ENCODE peak calls at places on chromosomes 12 and 14, in eight cellular contexts. One of them, this sample, is unnamed.

GRCh38 chr12:6582196-6582595 is 14.1 kb upstream of the NOP2 start:
- DNase-seq in stomach: no peak
- DNase-seq in testis: no peak
- DNase-seq in adrenal gland: no peak
- DNase-seq in upper lobe of left lung: no peak
- DNase-seq in tibial nerve: no peak
- DNase-seq in ovary: no peak
- DNase-seq in A549: no peak
- DNase-seq in this sample: no peak

GRCh38 chr12:80837342-80837978 is 100.3 kb downstream of the LIN7A start:
- DNase-seq in stomach: no peak
- DNase-seq in tibial nerve: no peak
- DNase-seq in adrenal gland: no peak
- DNase-seq in ovary: no peak
- DNase-seq in upper lobe of left lung: no peak
- DNase-seq in A549: peak; percentile 6
- DNase-seq in testis: peak; percentile 43
- DNase-seq in this sample: no peak

GRCh38 chr12:90124914-90125313 is 416.3 kb upstream of the ATP2B1 start:
- DNase-seq in tibial nerve: no peak
- DNase-seq in ovary: no peak
- DNase-seq in upper lobe of left lung: no peak
- DNase-seq in adrenal gland: no peak
- DNase-seq in A549: no peak
- DNase-seq in testis: no peak
- DNase-seq in stomach: no peak
- DNase-seq in this sample: no peak

GRCh38 chr12:94195483-94195882 is 47.1 kb downstream of the PLXNC1 start:
- DNase-seq in ovary: no peak
- DNase-seq in testis: no peak
- DNase-seq in stomach: no peak
- DNase-seq in upper lobe of left lung: no peak
- DNase-seq in A549: no peak
- DNase-seq in tibial nerve: no peak
- DNase-seq in adrenal gland: no peak
- DNase-seq in this sample: no peak

GRCh38 chr12:12725956-12726542 is 8.9 kb downstream of the CDKN1B start:
- DNase-seq in tibial nerve: no peak
- DNase-seq in upper lobe of left lung: peak; percentile 94
- DNase-seq in testis: no peak
- DNase-seq in adrenal gland: no peak
- DNase-seq in stomach: no peak
- DNase-seq in ovary: no peak
- DNase-seq in A549: no peak
- DNase-seq in this sample: no peak

GRCh38 chr14:98695809-98696208 is 576.2 kb downstream of the BCL11B start:
- DNase-seq in tibial nerve: no peak
- DNase-seq in A549: no peak
- DNase-seq in stomach: no peak
- DNase-seq in ovary: no peak
- DNase-seq in adrenal gland: no peak
- DNase-seq in upper lobe of left lung: no peak
- DNase-seq in testis: no peak
- DNase-seq in this sample: no peak

GRCh38 chr14:103623883-103624482 is 5.0 kb upstream of the KLC1 start:
- DNase-seq in ovary: no peak
- DNase-seq in A549: no peak
- DNase-seq in testis: no peak
- DNase-seq in upper lobe of left lung: peak; percentile 79
- DNase-seq in tibial nerve: no peak
- DNase-seq in stomach: peak; percentile 51
- DNase-seq in adrenal gland: no peak
- DNase-seq in this sample: no peak

GRCh38 chr12:63942464-63943241 is 98.2 kb downstream of the SRGAP1 start:
- DNase-seq in upper lobe of left lung: no peak
- DNase-seq in tibial nerve: no peak
- DNase-seq in ovary: no peak
- DNase-seq in testis: no peak
- DNase-seq in A549: no peak
- DNase-seq in adrenal gland: no peak
- DNase-seq in stomach: no peak
- DNase-seq in this sample: no peak

GRCh38 chr12:121765573-121765972 is 27.9 kb downstream of the RHOF start:
- DNase-seq in ovary: peak; percentile 48
- DNase-seq in tibial nerve: no peak
- DNase-seq in A549: no peak
- DNase-seq in upper lobe of left lung: no peak
- DNase-seq in testis: no peak
- DNase-seq in stomach: no peak
- DNase-seq in adrenal gland: no peak
- DNase-seq in this sample: no peak

GRCh38 chr12:100553851-100554404 is 19.6 kb upstream of the GAS2L3 start:
- DNase-seq in adrenal gland: peak; percentile 34
- DNase-seq in stomach: no peak
- DNase-seq in ovary: peak; percentile 42
- DNase-seq in upper lobe of left lung: no peak
- DNase-seq in tibial nerve: no peak
- DNase-seq in A549: no peak
- DNase-seq in testis: no peak
- DNase-seq in this sample: no peak

GRCh38 chr12:15700595-15700994 is 88.6 kb downstream of the EPS8 start:
- DNase-seq in testis: no peak
- DNase-seq in upper lobe of left lung: no peak
- DNase-seq in adrenal gland: no peak
- DNase-seq in tibial nerve: no peak
- DNase-seq in A549: no peak
- DNase-seq in stomach: no peak
- DNase-seq in ovary: no peak
- DNase-seq in this sample: no peak

GRCh38 chr14:77965919-77966435 is 166.1 kb downstream of the ADCK1 start:
- DNase-seq in ovary: no peak
- DNase-seq in adrenal gland: peak; percentile 27
- DNase-seq in upper lobe of left lung: peak; percentile 85
- DNase-seq in tibial nerve: no peak
- DNase-seq in A549: peak; percentile 14
- DNase-seq in testis: peak; percentile 22
- DNase-seq in stomach: peak; percentile 54
- DNase-seq in this sample: no peak

GRCh38 chr12:7068240-7068993 is 7.9 kb downstream of the C1S start:
- DNase-seq in stomach: no peak
- DNase-seq in adrenal gland: no peak
- DNase-seq in upper lobe of left lung: peak; percentile 35
- DNase-seq in testis: no peak
- DNase-seq in tibial nerve: no peak
- DNase-seq in A549: no peak
- DNase-seq in ovary: no peak
- DNase-seq in this sample: peak; percentile 90

GRCh38 chr14:104654119-104654518 is 35.3 kb upstream of the INF2 start:
- DNase-seq in ovary: no peak
- DNase-seq in upper lobe of left lung: no peak
- DNase-seq in stomach: no peak
- DNase-seq in testis: no peak
- DNase-seq in tibial nerve: no peak
- DNase-seq in A549: no peak
- DNase-seq in adrenal gland: no peak
- DNase-seq in this sample: no peak

GRCh38 chr14:91387135-91387849 is 30.3 kb downstream of the CCDC88C start:
- DNase-seq in adrenal gland: no peak
- DNase-seq in upper lobe of left lung: no peak
- DNase-seq in testis: no peak
- DNase-seq in stomach: no peak
- DNase-seq in tibial nerve: no peak
- DNase-seq in A549: no peak
- DNase-seq in ovary: no peak
- DNase-seq in this sample: no peak

GRCh38 chr12:57150400-57150799 is 3.0 kb upstream of the LRP1-AS start:
- DNase-seq in adrenal gland: no peak
- DNase-seq in tibial nerve: no peak
- DNase-seq in stomach: no peak
- DNase-seq in upper lobe of left lung: no peak
- DNase-seq in testis: no peak
- DNase-seq in ovary: no peak
- DNase-seq in A549: no peak
- DNase-seq in this sample: no peak

GRCh38 chr12:34119366-34119765 is 97.1 kb downstream of the ALG10 start:
- DNase-seq in adrenal gland: no peak
- DNase-seq in stomach: no peak
- DNase-seq in testis: no peak
- DNase-seq in A549: no peak
- DNase-seq in ovary: no peak
- DNase-seq in tibial nerve: no peak
- DNase-seq in upper lobe of left lung: no peak
- DNase-seq in this sample: no peak

GRCh38 chr12:3206536-3207072 is 129.4 kb downstream of the TSPAN9 start:
- DNase-seq in ovary: no peak
- DNase-seq in stomach: no peak
- DNase-seq in adrenal gland: no peak
- DNase-seq in tibial nerve: no peak
- DNase-seq in A549: no peak
- DNase-seq in testis: no peak
- DNase-seq in upper lobe of left lung: no peak
- DNase-seq in this sample: no peak

GRCh38 chr14:72479471-72479931 is 414.4 kb downstream of the DPF3 start:
- DNase-seq in adrenal gland: no peak
- DNase-seq in A549: no peak
- DNase-seq in ovary: no peak
- DNase-seq in testis: no peak
- DNase-seq in stomach: no peak
- DNase-seq in tibial nerve: no peak
- DNase-seq in upper lobe of left lung: no peak
- DNase-seq in this sample: no peak

GRCh38 chr12:122921917-122922316 is 26.0 kb upstream of the VPS37B start:
- DNase-seq in adrenal gland: no peak
- DNase-seq in tibial nerve: no peak
- DNase-seq in ovary: no peak
- DNase-seq in A549: no peak
- DNase-seq in stomach: peak; percentile 59
- DNase-seq in testis: no peak
- DNase-seq in upper lobe of left lung: no peak
- DNase-seq in this sample: no peak

GRCh38 chr14:22646570-22647254 is 2.6 kb upstream of the OR6J1 start:
- DNase-seq in tibial nerve: no peak
- DNase-seq in adrenal gland: no peak
- DNase-seq in A549: no peak
- DNase-seq in stomach: no peak
- DNase-seq in ovary: no peak
- DNase-seq in testis: no peak
- DNase-seq in upper lobe of left lung: no peak
- DNase-seq in this sample: no peak

GRCh38 chr14:49623387-49623786 is 2.8 kb downstream of the MGAT2 start:
- DNase-seq in ovary: no peak
- DNase-seq in upper lobe of left lung: no peak
- DNase-seq in tibial nerve: no peak
- DNase-seq in adrenal gland: no peak
- DNase-seq in stomach: no peak
- DNase-seq in testis: no peak
- DNase-seq in A549: no peak
- DNase-seq in this sample: no peak

GRCh38 chr12:120536064-120536791 is 2.1 kb downstream of the RNF10 start:
- DNase-seq in stomach: peak; percentile 34
- DNase-seq in upper lobe of left lung: no peak
- DNase-seq in tibial nerve: no peak
- DNase-seq in adrenal gland: no peak
- DNase-seq in A549: no peak
- DNase-seq in testis: no peak
- DNase-seq in ovary: no peak
- DNase-seq in this sample: no peak
- H3K4me3 ChIP-seq in stomach: peak overlapping the region; percentile 80
- H3K4me3 ChIP-seq in upper lobe of left lung: peak overlapping the region; percentile 59
- H3K4me3 ChIP-seq in tibial nerve: peak overlapping the region; percentile 80
- H3K4me3 ChIP-seq in adrenal gland: no peak overlapping the region
- H3K4me3 ChIP-seq in A549: peak overlapping the region; percentile 59
- H3K4me3 ChIP-seq in testis: no peak overlapping the region
- H3K4me3 ChIP-seq in ovary: peak overlapping the region; percentile 81
- H3K4me3 ChIP-seq in this sample: peak overlapping the region; percentile 89

GRCh38 chr14:60720962-60721330 is 3.2 kb downstream of the SIX4 start:
- DNase-seq in testis: no peak
- DNase-seq in upper lobe of left lung: no peak
- DNase-seq in stomach: no peak
- DNase-seq in ovary: no peak
- DNase-seq in adrenal gland: no peak
- DNase-seq in tibial nerve: no peak
- DNase-seq in A549: no peak
- DNase-seq in this sample: no peak
- TF ChIP-seq POLR2A in testis: no peak
- TF ChIP-seq POLR2A in upper lobe of left lung: no peak
- TF ChIP-seq POLR2A in stomach: no peak
- TF ChIP-seq POLR2A in ovary: no peak
- TF ChIP-seq POLR2A in adrenal gland: no peak
- TF ChIP-seq POLR2A in tibial nerve: no peak
- TF ChIP-seq POLR2A in A549: no peak
- TF ChIP-seq POLR2A in this sample: no peak

GRCh38 chr14:61386173-61386772 is 64.9 kb downstream of the PRKCH start:
- DNase-seq in testis: no peak
- DNase-seq in adrenal gland: no peak
- DNase-seq in stomach: no peak
- DNase-seq in tibial nerve: no peak
- DNase-seq in A549: no peak
- DNase-seq in ovary: no peak
- DNase-seq in upper lobe of left lung: no peak
- DNase-seq in this sample: no peak
- H3K27ac ChIP-seq in testis: no peak overlapping the region
- H3K27ac ChIP-seq in adrenal gland: no peak overlapping the region
- H3K27ac ChIP-seq in stomach: no peak overlapping the region
- H3K27ac ChIP-seq in tibial nerve: no peak overlapping the region
- H3K27ac ChIP-seq in A549: no peak overlapping the region
- H3K27ac ChIP-seq in ovary: no peak overlapping the region
- H3K27ac ChIP-seq in upper lobe of left lung: no peak overlapping the region
- H3K27ac ChIP-seq in this sample: peak overlapping the region; percentile 33

GRCh38 chr12:1319215-1319614 is 275.2 kb downstream of the FBXL14 start:
- DNase-seq in adrenal gland: no peak
- DNase-seq in upper lobe of left lung: no peak
- DNase-seq in testis: no peak
- DNase-seq in A549: no peak
- DNase-seq in tibial nerve: no peak
- DNase-seq in stomach: no peak
- DNase-seq in ovary: no peak
- DNase-seq in this sample: no peak
- H3K4me3 ChIP-seq in adrenal gland: no peak overlapping the region
- H3K4me3 ChIP-seq in upper lobe of left lung: no peak overlapping the region
- H3K4me3 ChIP-seq in testis: no peak overlapping the region
- H3K4me3 ChIP-seq in A549: no peak overlapping the region
- H3K4me3 ChIP-seq in tibial nerve: no peak overlapping the region
- H3K4me3 ChIP-seq in stomach: no peak overlapping the region
- H3K4me3 ChIP-seq in ovary: no peak overlapping the region
- H3K4me3 ChIP-seq in this sample: no peak overlapping the region

GRCh38 chr14:101823511-101824120 is 62.1 kb downstream of the PPP2R5C start:
- DNase-seq in ovary: no peak
- DNase-seq in upper lobe of left lung: no peak
- DNase-seq in testis: no peak
- DNase-seq in tibial nerve: no peak
- DNase-seq in stomach: peak; percentile 49
- DNase-seq in adrenal gland: no peak
- DNase-seq in A549: no peak
- DNase-seq in this sample: peak; percentile 37
- TF ChIP-seq POLR2A in ovary: no peak
- TF ChIP-seq POLR2A in upper lobe of left lung: no peak
- TF ChIP-seq POLR2A in testis: no peak
- TF ChIP-seq POLR2A in tibial nerve: no peak
- TF ChIP-seq POLR2A in stomach: no peak
- TF ChIP-seq POLR2A in adrenal gland: no peak
- TF ChIP-seq POLR2A in A549: no peak
- TF ChIP-seq POLR2A in this sample: no peak

GRCh38 chr12:69719336-69720316 is 19.0 kb upstream of the RAB3IP start:
- DNase-seq in A549: no peak
- DNase-seq in testis: no peak
- DNase-seq in ovary: no peak
- DNase-seq in upper lobe of left lung: no peak
- DNase-seq in tibial nerve: no peak
- DNase-seq in stomach: no peak
- DNase-seq in adrenal gland: no peak
- DNase-seq in this sample: peak; percentile 35
- H3K27ac ChIP-seq in A549: no peak overlapping the region
- H3K27ac ChIP-seq in testis: no peak overlapping the region
- H3K27ac ChIP-seq in ovary: no peak overlapping the region
- H3K27ac ChIP-seq in upper lobe of left lung: no peak overlapping the region
- H3K27ac ChIP-seq in tibial nerve: no peak overlapping the region
- H3K27ac ChIP-seq in stomach: no peak overlapping the region
- H3K27ac ChIP-seq in adrenal gland: no peak overlapping the region
- H3K27ac ChIP-seq in this sample: peak overlapping the region; percentile 26

This sample was measured in gastrocnemius medialis.